ENCODE peak calls at places on chromosomes 13 and 19, in ten cellular contexts. One of them, this sample, is unnamed.

GRCh38 chr13:113022391-113023216 is 53.6 kb downstream of the MCF2L start:
- DNase-seq in GM04503: no peak
- DNase-seq in HCEC 1CT: no peak
- DNase-seq in NCI-H524: no peak
- DNase-seq in retinal pigment epithelial cell: no peak
- DNase-seq in B cell: no peak
- DNase-seq in heart left ventricle: no peak
- DNase-seq in stimulated activated CD4-positive, alpha-beta T cell treated with anti-CD3 and anti-CD28 coated beads, Interleukin-2, amount 100 ng/mL, for 48 hours: no peak
- DNase-seq in T-cell: no peak
- DNase-seq in DMS153: no peak
- DNase-seq in this sample: peak; percentile 86

GRCh38 chr13:29892149-29892548 is 41.7 kb upstream of the UBL3 start:
- DNase-seq in HCEC 1CT: no peak
- DNase-seq in NCI-H524: no peak
- DNase-seq in DMS153: peak; percentile 50
- DNase-seq in T-cell: no peak
- DNase-seq in GM04503: no peak
- DNase-seq in stimulated activated CD4-positive, alpha-beta T cell treated with anti-CD3 and anti-CD28 coated beads, Interleukin-2, amount 100 ng/mL, for 48 hours: no peak
- DNase-seq in retinal pigment epithelial cell: no peak
- DNase-seq in heart left ventricle: no peak
- DNase-seq in B cell: no peak
- DNase-seq in this sample: no peak

GRCh38 chr13:49399801-49400472 is 43.9 kb downstream of the CAB39L start:
- DNase-seq in NCI-H524: no peak
- DNase-seq in stimulated activated CD4-positive, alpha-beta T cell treated with anti-CD3 and anti-CD28 coated beads, Interleukin-2, amount 100 ng/mL, for 48 hours: no peak
- DNase-seq in T-cell: no peak
- DNase-seq in GM04503: no peak
- DNase-seq in retinal pigment epithelial cell: no peak
- DNase-seq in HCEC 1CT: no peak
- DNase-seq in B cell: no peak
- DNase-seq in heart left ventricle: no peak
- DNase-seq in DMS153: no peak
- DNase-seq in this sample: no peak

GRCh38 chr19:41816761-41817160 is 20.4 kb downstream of the CEACAM3 start:
- DNase-seq in HCEC 1CT: no peak
- DNase-seq in retinal pigment epithelial cell: no peak
- DNase-seq in B cell: no peak
- DNase-seq in T-cell: no peak
- DNase-seq in NCI-H524: no peak
- DNase-seq in heart left ventricle: no peak
- DNase-seq in DMS153: no peak
- DNase-seq in GM04503: no peak
- DNase-seq in stimulated activated CD4-positive, alpha-beta T cell treated with anti-CD3 and anti-CD28 coated beads, Interleukin-2, amount 100 ng/mL, for 48 hours: no peak
- DNase-seq in this sample: no peak

GRCh38 chr13:32001392-32001768 is 30.2 kb upstream of the FRY start:
- DNase-seq in HCEC 1CT: peak; percentile 60
- DNase-seq in retinal pigment epithelial cell: no peak
- DNase-seq in NCI-H524: peak; percentile 55
- DNase-seq in DMS153: peak; percentile 29
- DNase-seq in stimulated activated CD4-positive, alpha-beta T cell treated with anti-CD3 and anti-CD28 coated beads, Interleukin-2, amount 100 ng/mL, for 48 hours: no peak
- DNase-seq in GM04503: peak; percentile 18
- DNase-seq in T-cell: no peak
- DNase-seq in B cell: peak; percentile 49
- DNase-seq in heart left ventricle: peak; percentile 79
- DNase-seq in this sample: no peak

GRCh38 chr13:70310720-70311119 is 202.5 kb upstream of the KLHL1 start:
- DNase-seq in NCI-H524: peak; percentile 59
- DNase-seq in GM04503: no peak
- DNase-seq in T-cell: no peak
- DNase-seq in stimulated activated CD4-positive, alpha-beta T cell treated with anti-CD3 and anti-CD28 coated beads, Interleukin-2, amount 100 ng/mL, for 48 hours: no peak
- DNase-seq in DMS153: peak; percentile 53
- DNase-seq in retinal pigment epithelial cell: peak; percentile 20
- DNase-seq in HCEC 1CT: no peak
- DNase-seq in heart left ventricle: peak; percentile 15
- DNase-seq in B cell: no peak
- DNase-seq in this sample: peak; percentile 24

GRCh38 chr19:13056052-13056660 is 46.5 kb downstream of the LYL1 start:
- DNase-seq in T-cell: no peak
- DNase-seq in heart left ventricle: peak; percentile 71
- DNase-seq in retinal pigment epithelial cell: no peak
- DNase-seq in B cell: no peak
- DNase-seq in GM04503: no peak
- DNase-seq in stimulated activated CD4-positive, alpha-beta T cell treated with anti-CD3 and anti-CD28 coated beads, Interleukin-2, amount 100 ng/mL, for 48 hours: no peak
- DNase-seq in HCEC 1CT: peak; percentile 32
- DNase-seq in DMS153: no peak
- DNase-seq in NCI-H524: no peak
- DNase-seq in this sample: no peak

GRCh38 chr13:44713793-44714469 is 137.8 kb upstream of the TSC22D1 start:
- DNase-seq in DMS153: no peak
- DNase-seq in heart left ventricle: no peak
- DNase-seq in B cell: no peak
- DNase-seq in stimulated activated CD4-positive, alpha-beta T cell treated with anti-CD3 and anti-CD28 coated beads, Interleukin-2, amount 100 ng/mL, for 48 hours: no peak
- DNase-seq in GM04503: peak; percentile 83
- DNase-seq in T-cell: no peak
- DNase-seq in NCI-H524: no peak
- DNase-seq in HCEC 1CT: peak; percentile 97
- DNase-seq in retinal pigment epithelial cell: peak; percentile 83
- DNase-seq in this sample: no peak

GRCh38 chr19:58474291-58474996 is 1.7 kb upstream of the ZNF446 start:
- DNase-seq in GM04503: peak; percentile 65
- DNase-seq in B cell: no peak
- DNase-seq in HCEC 1CT: peak; percentile 25
- DNase-seq in T-cell: no peak
- DNase-seq in DMS153: no peak
- DNase-seq in heart left ventricle: no peak
- DNase-seq in stimulated activated CD4-positive, alpha-beta T cell treated with anti-CD3 and anti-CD28 coated beads, Interleukin-2, amount 100 ng/mL, for 48 hours: no peak
- DNase-seq in retinal pigment epithelial cell: no peak
- DNase-seq in NCI-H524: no peak
- DNase-seq in this sample: no peak

GRCh38 chr19:7680606-7681335 is at the start of gene TRAPPC5:
- DNase-seq in T-cell: peak; percentile 74
- DNase-seq in stimulated activated CD4-positive, alpha-beta T cell treated with anti-CD3 and anti-CD28 coated beads, Interleukin-2, amount 100 ng/mL, for 48 hours: peak; percentile 90
- DNase-seq in HCEC 1CT: peak; percentile 68
- DNase-seq in heart left ventricle: peak; percentile 93
- DNase-seq in NCI-H524: peak; percentile 49
- DNase-seq in GM04503: no peak
- DNase-seq in retinal pigment epithelial cell: peak; percentile 29
- DNase-seq in DMS153: peak; percentile 62
- DNase-seq in B cell: peak; percentile 95
- DNase-seq in this sample: peak; percentile 85

GRCh38 chr13:19957320-19958118 is 1.0 kb upstream of the ZMYM2 start:
- DNase-seq in stimulated activated CD4-positive, alpha-beta T cell treated with anti-CD3 and anti-CD28 coated beads, Interleukin-2, amount 100 ng/mL, for 48 hours: peak; percentile 68
- DNase-seq in T-cell: peak; percentile 82
- DNase-seq in heart left ventricle: peak; percentile 78
- DNase-seq in NCI-H524: peak; percentile 92
- DNase-seq in retinal pigment epithelial cell: no peak
- DNase-seq in B cell: peak; percentile 57
- DNase-seq in GM04503: peak; percentile 16
- DNase-seq in DMS153: peak; percentile 52
- DNase-seq in HCEC 1CT: no peak
- DNase-seq in this sample: peak; percentile 66

GRCh38 chr19:48741222-48741999 is 1.0 kb upstream of the RASIP1 start:
- DNase-seq in retinal pigment epithelial cell: no peak
- DNase-seq in T-cell: no peak
- DNase-seq in B cell: no peak
- DNase-seq in DMS153: peak; percentile 69
- DNase-seq in heart left ventricle: peak; percentile 71
- DNase-seq in NCI-H524: no peak
- DNase-seq in GM04503: no peak
- DNase-seq in HCEC 1CT: no peak
- DNase-seq in stimulated activated CD4-positive, alpha-beta T cell treated with anti-CD3 and anti-CD28 coated beads, Interleukin-2, amount 100 ng/mL, for 48 hours: peak; percentile 54
- DNase-seq in this sample: no peak

GRCh38 chr19:5691930-5692784 is 2.1 kb downstream of the RPL36 start:
- DNase-seq in GM04503: no peak
- DNase-seq in B cell: no peak
- DNase-seq in DMS153: no peak
- DNase-seq in retinal pigment epithelial cell: no peak
- DNase-seq in heart left ventricle: peak; percentile 35
- DNase-seq in NCI-H524: no peak
- DNase-seq in stimulated activated CD4-positive, alpha-beta T cell treated with anti-CD3 and anti-CD28 coated beads, Interleukin-2, amount 100 ng/mL, for 48 hours: no peak
- DNase-seq in T-cell: no peak
- DNase-seq in HCEC 1CT: no peak
- DNase-seq in this sample: no peak

GRCh38 chr19:46718157-46718933 is 1.4 kb upstream of the PRKD2 start:
- DNase-seq in B cell: peak; percentile 75
- DNase-seq in DMS153: no peak
- DNase-seq in heart left ventricle: no peak
- DNase-seq in stimulated activated CD4-positive, alpha-beta T cell treated with anti-CD3 and anti-CD28 coated beads, Interleukin-2, amount 100 ng/mL, for 48 hours: peak; percentile 43
- DNase-seq in T-cell: peak; percentile 50
- DNase-seq in GM04503: no peak
- DNase-seq in HCEC 1CT: no peak
- DNase-seq in NCI-H524: no peak
- DNase-seq in retinal pigment epithelial cell: no peak
- DNase-seq in this sample: no peak

GRCh38 chr19:17869114-17869608 is 2.6 kb upstream of the SLC5A5 start:
- DNase-seq in heart left ventricle: no peak
- DNase-seq in B cell: no peak
- DNase-seq in NCI-H524: no peak
- DNase-seq in DMS153: no peak
- DNase-seq in retinal pigment epithelial cell: no peak
- DNase-seq in stimulated activated CD4-positive, alpha-beta T cell treated with anti-CD3 and anti-CD28 coated beads, Interleukin-2, amount 100 ng/mL, for 48 hours: no peak
- DNase-seq in HCEC 1CT: no peak
- DNase-seq in T-cell: no peak
- DNase-seq in GM04503: no peak
- DNase-seq in this sample: no peak

This sample was measured in neural crest cell.